ENCODE peak calls at places on chromosomes 3 and 15, in four cellular contexts. Z is HepG2, T is H1, S is GM12878. H is an unnamed sample.

GRCh38 chr3:53044371-53045106 is 1.3 kb downstream of the SFMBT1 start:
- DNase-seq in Z (no peak), T (peak; percentile 65), S (no peak), H (no peak)

GRCh38 chr3:114144909-114145688 is 33.8 kb downstream of the DRD3 start:
- DNase-seq in Z (no peak), T (no peak), S (no peak), H (no peak)

GRCh38 chr3:116897382-116897781 is 187.8 kb downstream of the TUSC7 start:
- DNase-seq in Z (no peak), T (no peak), S (no peak), H (no peak)

GRCh38 chr3:188152660-188153497 is 1.1 kb upstream of the LPP start:
- DNase-seq in Z (no peak), T (peak; percentile 61), S (no peak), H (peak; percentile 76)

GRCh38 chr3:54906763-54907162 is 21.1 kb downstream of the LRTM1 start:
- DNase-seq in Z (no peak), T (no peak), S (no peak), H (no peak)

GRCh38 chr3:150401285-150401684 is 6.8 kb upstream of the TSC22D2 start:
- DNase-seq in Z (no peak), T (no peak), S (no peak), H (no peak)

GRCh38 chr15:100980410-100981046 is 61.4 kb downstream of the LRRK1 start:
- DNase-seq in Z (no peak), T (no peak), S (no peak), H (no peak)

GRCh38 chr3:115081444-115081843 is 65.6 kb downstream of the ZBTB20 start:
- DNase-seq in Z (no peak), T (no peak), S (no peak), H (no peak)

GRCh38 chr15:45867281-45867680 is 232.5 kb downstream of the SQOR start:
- DNase-seq in Z (no peak), T (no peak), S (no peak), H (no peak)

GRCh38 chr15:70024521-70024920 is 73.2 kb downstream of the TLE3 start:
- DNase-seq in Z (no peak), T (no peak), S (no peak), H (no peak)

GRCh38 chr3:119350114-119350513 is 55.9 kb downstream of the ARHGAP31 start:
- DNase-seq in Z (no peak), T (peak; percentile 63), S (no peak), H (peak; percentile 78)

GRCh38 chr3:141454906-141455602 is 31.8 kb upstream of the RASA2 start:
- DNase-seq in Z (peak; percentile 77), T (no peak), S (peak; percentile 53), H (peak; percentile 62)

GRCh38 chr15:62104406-62104805 is 37.6 kb downstream of the C2CD4A start:
- DNase-seq in Z (no peak), T (no peak), S (no peak), H (no peak)
- TF ChIP-seq SUZ12 in Z (no peak), T (no peak), S (no peak), H (no peak)

GRCh38 chr3:61704807-61705206 is 143.4 kb downstream of the PTPRG start:
- DNase-seq in Z (no peak), T (no peak), S (no peak), H (no peak)

GRCh38 chr3:61702453-61702852 is 141.1 kb downstream of the PTPRG start:
- DNase-seq in Z (no peak), T (no peak), S (no peak), H (no peak)

DNA sequence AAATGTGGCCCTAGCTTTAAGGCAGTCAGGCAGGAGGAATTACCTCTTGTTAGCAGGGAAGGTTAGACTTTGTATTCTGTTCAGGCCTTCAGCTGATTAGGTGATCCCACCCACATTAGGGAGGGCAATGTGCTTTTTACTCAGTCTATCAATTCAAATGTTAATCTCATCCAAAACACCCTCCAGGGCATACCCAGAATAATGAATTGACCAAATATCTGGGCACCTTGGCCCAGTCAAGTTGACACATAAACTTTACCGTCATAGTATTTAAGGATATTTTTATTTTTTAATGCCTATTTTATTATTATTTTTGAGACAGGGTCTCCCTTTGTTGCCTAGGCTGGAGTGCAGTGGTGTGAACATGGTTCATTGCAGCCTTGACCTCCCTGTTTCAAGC is 146.1 kb downstream of the PTPRG start:
- DNase-seq in Z (no peak), T (no peak), S (no peak), H (no peak)
- H3K4me1 ChIP-seq in Z (peaks cover 27% of the 10 kb centered on the region), T (peaks cover 39% of the 10 kb centered on the region), S (no peaks in the 10 kb centered on the region), H (peaks cover 2% of the 10 kb centered on the region)

GRCh38 chr3:11709782-11710181 is 66.1 kb upstream of the VGLL4 start:
- DNase-seq in Z (no peak), T (no peak), S (no peak), H (no peak)
- H3K4me3 ChIP-seq in Z (no peak overlapping the region), T (no peak overlapping the region), S (no peak overlapping the region), H (no peak overlapping the region)

GRCh38 chr3:43073836-43074220 is 32.1 kb downstream of the POMGNT2 start:
- DNase-seq in Z (no peak), T (no peak), S (no peak), H (no peak)
- TF ChIP-seq SUZ12 in Z (no peak), T (no peak), S (no peak), H (no peak)

DNA sequence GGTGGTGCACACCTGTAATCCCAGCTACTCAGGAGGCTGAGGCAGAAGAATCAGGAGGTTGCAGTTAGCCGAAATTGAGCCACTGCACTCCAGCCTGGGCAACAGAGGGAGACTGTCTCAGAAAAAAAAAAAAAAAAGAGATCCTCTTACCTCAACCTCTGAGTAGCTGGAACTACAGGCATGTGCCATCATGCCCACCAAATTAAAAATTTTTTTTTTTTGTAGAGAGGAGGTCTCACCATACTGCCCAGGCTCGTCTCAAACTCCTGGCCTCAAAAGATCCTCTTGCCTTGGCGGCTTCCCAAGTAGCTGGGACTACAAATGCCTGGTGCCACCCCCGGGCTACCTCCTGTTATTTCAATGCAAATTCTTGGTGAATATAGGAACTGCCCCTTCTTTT is 1.5 kb downstream of the UMPS start:
- DNase-seq in Z (no peak), T (no peak), S (no peak), H (no peak)
- H3K4me1 ChIP-seq in Z (peaks cover 43% of the 10 kb centered on the region), T (no peaks in the 10 kb centered on the region), S (no peaks in the 10 kb centered on the region), H (no peaks in the 10 kb centered on the region)

DNA sequence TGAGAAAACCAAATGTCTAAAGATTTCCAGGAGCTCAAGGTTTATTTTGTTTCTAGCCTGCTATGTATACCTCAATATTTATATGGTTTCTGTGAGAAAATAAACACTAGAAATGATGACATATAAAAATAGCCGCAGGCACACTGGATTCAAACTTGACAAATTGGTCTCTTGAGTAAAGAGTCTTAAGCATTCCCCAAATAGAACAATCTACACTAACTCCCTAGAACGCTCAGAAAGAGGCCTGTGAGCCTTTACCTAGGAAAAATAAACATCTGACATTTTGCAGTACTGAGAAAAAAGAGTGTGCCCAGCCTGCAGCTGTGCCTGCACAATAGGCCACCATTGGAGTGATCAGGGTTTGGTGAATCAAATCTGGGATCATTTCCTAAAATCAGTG is 75.2 kb downstream of the NEK10 start:
- DNase-seq in Z (no peak), T (no peak), S (no peak), H (no peak)
- H3K4me3 ChIP-seq in Z (no peak overlapping the region), T (no peak overlapping the region), S (no peak overlapping the region), H (no peak overlapping the region)

GRCh38 chr15:28955160-28955502 is 69.4 kb downstream of the APBA2 start:
- DNase-seq in Z (no peak), T (peak; percentile 34), S (peak; percentile 17), H (no peak)
- TF ChIP-seq SUZ12 in Z (no peak), T (no peak), S (no peak), H (no peak)

H was measured in NT2/D1.